ENCODE peak calls at places on chromosome 13, in ten cellular contexts. S is non-pigmented ciliary epithelial cell; W is fibroblast of the conjunctiva; Q is CD8-positive, alpha-beta T cell; H is NCI-H1048; N is left ventricle myocardium inferior; C is type B pancreatic cell; B is retina; K is fibroblast of pulmonary artery; D is NCI-H1092. Y is an unnamed sample.

GRCh38 chr13:110359840-110360301 is 52.8 kb downstream of the COL4A2 start:
- DNase-seq in D (no peak), S (no peak), W (no peak), C (no peak), Q (no peak), N (no peak), B (no peak), H (no peak), K (peak), Y (peak)

GRCh38 chr13:63517376-63517775 is 2101.7 kb upstream of the PCDH20 start:
- DNase-seq in B (no peak), C (no peak), Q (no peak), W (peak), H (no peak), S (no peak), D (peak), N (no peak), K (peak), Y (peak)

GRCh38 chr13:41465215-41465907 is 8.0 kb downstream of the RGCC start:
- DNase-seq in C (no peak), K (peak), Q (peak), S (peak), B (no peak), H (no peak), N (peak), W (no peak), D (no peak), Y (peak)

GRCh38 chr13:30002577-30002976 is 152.2 kb upstream of the UBL3 start:
- DNase-seq in D (no peak), Q (no peak), B (no peak), K (peak), N (no peak), H (no peak), C (no peak), S (peak), W (peak), Y (peak)

GRCh38 chr13:98992355-98992754 is 14.5 kb upstream of the DOCK9 start:
- DNase-seq in C (no peak), B (no peak), D (no peak), Q (no peak), N (no peak), H (no peak), K (no peak), S (no peak), W (no peak), Y (peak)

GRCh38 chr13:113041293-113041690 is 64.3 kb upstream of the F7 start:
- DNase-seq in C (no peak), K (no peak), S (no peak), N (no peak), Q (no peak), W (no peak), H (no peak), B (no peak), D (no peak), Y (no peak)

GRCh38 chr13:90171649-90172048 is 1175.8 kb upstream of the MIR17HG start:
- DNase-seq in B (no peak), H (no peak), N (no peak), S (no peak), Q (no peak), K (no peak), C (no peak), D (no peak), W (no peak), Y (peak)

GRCh38 chr13:33015791-33016323 is 366 bp upstream of the KL start:
- DNase-seq in B (peak), N (peak), C (peak), K (no peak), H (no peak), D (no peak), S (no peak), W (no peak), Q (no peak), Y (no peak)

GRCh38 chr13:46382224-46382623 is 4.8 kb downstream of the RUBCNL start:
- DNase-seq in S (no peak), D (no peak), H (no peak), W (no peak), B (no peak), N (no peak), Q (no peak), C (no peak), K (no peak), Y (no peak)

GRCh38 chr13:28631792-28632191 is 27.1 kb upstream of the POMP start:
- DNase-seq in S (no peak), Q (no peak), H (no peak), D (no peak), W (no peak), B (no peak), N (no peak), C (no peak), K (no peak), Y (no peak)

GRCh38 chr13:107721436-107721835 is 493.9 kb downstream of the LIG4 start:
- DNase-seq in K (no peak), S (no peak), W (no peak), H (no peak), C (no peak), N (no peak), Q (no peak), B (peak), D (peak), Y (no peak)

GRCh38 chr13:80052286-80052685 is 288.6 kb downstream of the SPRY2 start:
- DNase-seq in Q (no peak), H (no peak), C (no peak), N (no peak), S (no peak), W (no peak), B (no peak), K (no peak), D (no peak), Y (no peak)

Y was measured in astrocyte.